ENCODE peak calls at places on chromosomes 12 and 14, in ten cellular contexts. F, D, M, U, B, J, R, G, Y and Z are unnamed samples.

GRCh38 chr12:99004799-99005474 is 359.8 kb downstream of the APAF1 start:
- DNase-seq in D (no peak), Y (no peak), B (no peak), J (no peak), U (no peak), F (no peak), G (no peak), R (no peak), M (no peak), Z (no peak)

GRCh38 chr12:118641249-118641648 is 264.9 kb downstream of the SUDS3 start:
- DNase-seq in U (no peak), G (no peak), R (no peak), B (peak; percentile 13), M (no peak), F (no peak), J (no peak), Y (peak; percentile 56), D (no peak), Z (no peak)

GRCh38 chr12:114694436-114695304 is 10.7 kb upstream of the TBX3 start:
- DNase-seq in D (no peak), M (no peak), B (no peak), R (no peak), U (no peak), G (no peak), F (no peak), Y (no peak), J (no peak), Z (no peak)

GRCh38 chr12:102958073-102958829 is 777 bp downstream of the ASCL1 start:
- DNase-seq in D (no peak), Y (peak; percentile 54), G (peak; percentile 36), J (no peak), M (peak; percentile 33), B (no peak), U (peak; percentile 21), R (no peak), F (no peak), Z (peak; percentile 81)

GRCh38 chr14:28759658-28760313 is 6.8 kb upstream of the FOXG1 start:
- DNase-seq in U (no peak), B (no peak), M (no peak), Y (no peak), D (no peak), R (no peak), F (no peak), J (no peak), G (no peak), Z (no peak)

GRCh38 chr12:80701388-80701787 is 6.0 kb upstream of the MYF6 start:
- DNase-seq in Y (no peak), J (no peak), D (no peak), R (no peak), B (no peak), G (no peak), F (no peak), M (peak; percentile 15), U (no peak), Z (no peak)

GRCh38 chr12:64679487-64679983 is 69.2 kb downstream of the RASSF3 start:
- DNase-seq in Y (no peak), M (peak; percentile 81), B (peak; percentile 82), R (peak; percentile 41), J (peak; percentile 78), G (no peak), F (peak; percentile 84), U (peak; percentile 82), D (no peak), Z (no peak)

GRCh38 chr12:114685320-114685781 is 1.4 kb upstream of the TBX3 start:
- DNase-seq in Y (no peak), D (no peak), F (no peak), J (no peak), U (no peak), M (no peak), B (no peak), G (no peak), R (no peak), Z (no peak)

GRCh38 chr14:54353266-54353665 is 43.5 kb upstream of the CDKN3 start:
- DNase-seq in R (no peak), Y (no peak), B (no peak), M (no peak), D (no peak), F (no peak), J (no peak), G (no peak), U (no peak), Z (no peak)

GRCh38 chr12:24081092-24081529 is 131.6 kb upstream of the SOX5 start:
- DNase-seq in U (no peak), F (no peak), Y (no peak), D (no peak), M (no peak), G (no peak), J (no peak), B (no peak), R (no peak), Z (no peak)

GRCh38 chr12:28083816-28084678 is 106.2 kb upstream of the CCDC91 start:
- DNase-seq in D (no peak), R (no peak), J (no peak), F (no peak), G (no peak), B (no peak), Y (no peak), M (peak; percentile 45), U (no peak), Z (no peak)

GRCh38 chr14:21748869-21749303 is 75.3 kb upstream of the OR4E1 start:
- DNase-seq in D (peak; percentile 60), U (peak; percentile 15), R (no peak), F (peak; percentile 25), Y (peak; percentile 68), M (peak; percentile 6), B (peak; percentile 43), J (peak; percentile 18), G (peak; percentile 43), Z (peak; percentile 49)

GRCh38 chr12:118038122-118038521 is 21.6 kb downstream of the RFC5 start:
- DNase-seq in B (no peak), J (no peak), M (no peak), U (no peak), G (no peak), Y (no peak), D (no peak), R (no peak), F (no peak), Z (no peak)

GRCh38 chr14:34423445-34423844 is 38.6 kb downstream of the SPTSSA start:
- DNase-seq in U (no peak), J (no peak), M (no peak), G (no peak), Y (no peak), D (no peak), B (no peak), F (no peak), R (no peak), Z (no peak)

GRCh38 chr12:34400986-34401658 is 378.8 kb downstream of the ALG10 start:
- DNase-seq in F (no peak), G (no peak), J (peak; percentile 4), Y (peak; percentile 6), D (no peak), B (no peak), M (no peak), R (peak; percentile 2), U (no peak), Z (no peak)

DNA sequence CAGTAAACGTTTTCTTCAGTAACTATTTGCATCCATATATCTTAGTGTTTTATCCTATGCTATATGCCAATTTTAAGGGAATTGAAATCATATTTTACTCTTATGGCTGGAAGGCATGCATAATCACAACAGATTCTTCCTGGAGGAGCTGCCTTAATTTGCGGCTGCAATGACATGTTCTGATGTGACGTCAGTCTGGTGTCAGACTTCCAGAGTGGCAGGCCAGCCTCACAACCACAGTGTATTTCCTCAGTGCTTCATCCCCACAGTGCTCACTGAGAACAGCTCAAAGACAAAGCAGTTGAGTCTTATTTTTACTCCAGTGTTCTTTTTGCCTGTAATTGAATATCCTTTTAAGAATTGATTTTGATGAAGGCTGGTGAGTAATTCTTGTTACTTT is 107.1 kb downstream of the PLEKHA5 start:
- DNase-seq in U (no peak), Y (no peak), D (no peak), M (peak; percentile 47), B (peak; percentile 19), G (peak; percentile 40), J (no peak), F (no peak), R (no peak), Z (no peak)
- H3K4me3 ChIP-seq in U (no peak overlapping the region), Y (no peak overlapping the region), D (no peak overlapping the region), M (no peak overlapping the region), B (no peak overlapping the region), G (no peak overlapping the region), J (peak overlapping the region; percentile 2), F (no peak overlapping the region), R (no peak overlapping the region), Z (no peak overlapping the region)

GRCh38 chr12:6869049-6870021 is 2.0 kb downstream of the TPI1 start:
- DNase-seq in B (peak; percentile 85), F (peak; percentile 89), G (peak; percentile 78), J (peak; percentile 69), Y (peak; percentile 83), M (peak; percentile 64), U (peak; percentile 82), R (peak; percentile 70), D (peak; percentile 96), Z (peak; percentile 87)
- H3K4me3 ChIP-seq in B (peak overlapping the region; percentile 96), F (no peak overlapping the region), G (no peak overlapping the region), J (peak overlapping the region; percentile 100), Y (peak overlapping the region; percentile 90), M (peak overlapping the region; percentile 94), U (peak overlapping the region; percentile 100), R (peak overlapping the region; percentile 83), D (peak overlapping the region; percentile 97), Z (peak overlapping the region; percentile 2)

GRCh38 chr14:45145214-45145613 is 9.5 kb downstream of the FANCM start:
- DNase-seq in J (no peak), B (no peak), U (no peak), G (no peak), R (no peak), Y (no peak), D (no peak), M (no peak), F (no peak), Z (no peak)

GRCh38 chr14:45140661-45141187 is 5.0 kb downstream of the FANCM start:
- DNase-seq in R (no peak), J (no peak), D (no peak), M (no peak), G (no peak), Y (no peak), F (no peak), B (no peak), U (no peak), Z (no peak)

GRCh38 chr14:45150386-45150890 is 14.7 kb downstream of the FANCM start:
- DNase-seq in F (no peak), J (no peak), G (no peak), D (no peak), M (no peak), B (no peak), Y (no peak), R (no peak), U (no peak), Z (no peak)

GRCh38 chr14:45149602-45150001 is 13.9 kb downstream of the FANCM start:
- DNase-seq in U (no peak), M (no peak), Y (no peak), R (no peak), F (no peak), D (no peak), B (no peak), J (no peak), G (no peak), Z (no peak)

GRCh38 chr14:45144658-45145057 is 8.9 kb downstream of the FANCM start:
- DNase-seq in Y (no peak), U (no peak), B (no peak), J (no peak), F (no peak), R (no peak), M (no peak), D (no peak), G (no peak), Z (no peak)
- H3K4me3 ChIP-seq in Y (no peak overlapping the region), U (no peak overlapping the region), B (no peak overlapping the region), J (no peak overlapping the region), F (no peak overlapping the region), R (no peak overlapping the region), M (no peak overlapping the region), D (no peak overlapping the region), G (no peak overlapping the region), Z (no peak overlapping the region)

GRCh38 chr12:111685811-111686573 is at the start of the genes ACAD10 and BRAP:
- DNase-seq in G (peak; percentile 94), D (peak; percentile 96), M (peak; percentile 91), F (peak; percentile 95), U (peak; percentile 96), J (peak; percentile 95), B (peak; percentile 97), R (peak; percentile 92), Y (peak; percentile 94), Z (peak; percentile 92)
- H3K4me3 ChIP-seq in G (peak within 1 kb of the TSS; percentile 95), D (peak within 1 kb of the TSS; percentile 71), M (peak within 1 kb of the TSS; percentile 99), F (peak within 1 kb of the TSS; percentile 68), U (peak within 1 kb of the TSS; percentile 89), J (peak within 1 kb of the TSS; percentile 92), B (peak within 1 kb of the TSS; percentile 86), R (peak within 1 kb of the TSS; percentile 93), Y (peak within 1 kb of the TSS; percentile 95), Z (peak within 1 kb of the TSS; percentile 74)